ENCODE peak calls at places on chromosomes 12 and 14, in nine cellular contexts. Z is central memory CD8-positive, alpha-beta T cell; D is heart left ventricle; T is T-cell; I is CD8-positive, alpha-beta T cell; S is activated naive CD4-positive, alpha-beta T cell treated with anti-CD3 and anti-CD28 coated beads, Interleukin-2, amount 50 U/mL, for 72 hours; R is T-helper 17 cell; C is activated CD8-positive, alpha-beta memory T cell treated with anti-CD3 and anti-CD28 coated beads, Interleukin-2, amount 10 ng/mL, durations not matched to agents 7 days and 5 days; J is foreskin keratinocyte. U is an unnamed sample.

GRCh38 chr12:109192358-109192757 is 76.0 kb downstream of the ACACB start:
- ATAC-seq in Z (no peak), D (peak), T (no peak), I (no peak), S (no peak), R (no peak), C (no peak), J (peak), U (peak)

GRCh38 chr12:39612250-39612649 is 7.4 kb downstream of the ABCD2 start:
- ATAC-seq in Z (no peak), D (no peak), T (no peak), I (no peak), S (no peak), R (no peak), C (no peak), J (no peak), U (no peak)

GRCh38 chr14:75906680-75907280 is 75.0 kb downstream of the TGFB3 start:
- ATAC-seq in Z (no peak), D (peak), T (peak), I (peak), S (peak), R (peak), C (no peak), J (no peak), U (peak)

GRCh38 chr14:32255855-32256254 is 52.8 kb upstream of the RNU6-8 start:
- ATAC-seq in Z (no peak), D (no peak), T (no peak), I (no peak), S (no peak), R (no peak), C (no peak), J (no peak), U (no peak)

GRCh38 chr14:64488590-64489099 is 15.0 kb downstream of the ZBTB25 start:
- ATAC-seq in Z (no peak), D (no peak), T (no peak), I (no peak), S (no peak), R (no peak), C (no peak), J (no peak), U (no peak)

GRCh38 chr14:50741571-50741970 is 73.5 kb upstream of the SAV1 start:
- ATAC-seq in Z (no peak), D (no peak), T (no peak), I (no peak), S (no peak), R (no peak), C (peak), J (peak), U (peak)

GRCh38 chr12:112353389-112353788 is 28.8 kb downstream of the HECTD4 start:
- ATAC-seq in Z (no peak), D (no peak), T (no peak), I (no peak), S (no peak), R (no peak), C (no peak), J (peak), U (no peak)

GRCh38 chr12:93127582-93128331 is 198.7 kb upstream of the EEA1 start:
- ATAC-seq in Z (no peak), D (peak), T (no peak), I (no peak), S (no peak), R (no peak), C (no peak), J (peak), U (peak)

GRCh38 chr12:90514325-90514724 is 440.7 kb downstream of the CCER1 start:
- ATAC-seq in Z (no peak), D (no peak), T (no peak), I (no peak), S (no peak), R (no peak), C (no peak), J (no peak), U (no peak)

GRCh38 chr14:68607081-68607851 is 185.6 kb downstream of the ZFP36L1 start:
- ATAC-seq in Z (no peak), D (no peak), T (peak), I (no peak), S (no peak), R (no peak), C (no peak), J (no peak), U (no peak)

GRCh38 chr14:80212025-80212402 is 710 bp upstream of the DIO2 start:
- ATAC-seq in Z (no peak), D (peak), T (no peak), I (no peak), S (no peak), R (no peak), C (no peak), J (no peak), U (peak)

GRCh38 chr14:98507269-98507668 is 764.7 kb downstream of the BCL11B start:
- ATAC-seq in Z (no peak), D (no peak), T (no peak), I (no peak), S (no peak), R (no peak), C (no peak), J (peak), U (no peak)

GRCh38 chr12:76891609-76892008 is 12.8 kb upstream of the CSRP2 start:
- ATAC-seq in Z (no peak), D (no peak), T (no peak), I (no peak), S (no peak), R (no peak), C (no peak), J (no peak), U (no peak)

GRCh38 chr12:116525418-116526001 is 33.7 kb upstream of the MAP1LC3B2 start:
- ATAC-seq in Z (no peak), D (peak), T (no peak), I (no peak), S (no peak), R (no peak), C (no peak), J (peak), U (peak)

GRCh38 chr12:89436062-89436461 is 83.8 kb upstream of the DUSP6 start:
- ATAC-seq in Z (no peak), D (no peak), T (no peak), I (no peak), S (no peak), R (no peak), C (no peak), J (no peak), U (no peak)

GRCh38 chr14:58078068-58078467 is 73.9 kb downstream of the ARMH4 start:
- ATAC-seq in Z (no peak), D (peak), T (no peak), I (no peak), S (no peak), R (no peak), C (no peak), J (peak), U (peak)

GRCh38 chr12:2307550-2307949 is 254.8 kb downstream of the CACNA1C start:
- ATAC-seq in Z (no peak), D (no peak), T (no peak), I (no peak), S (no peak), R (no peak), C (no peak), J (no peak), U (no peak)

GRCh38 chr12:56486694-56487093 is 1.3 kb downstream of the GLS2 start:
- ATAC-seq in Z (no peak), D (no peak), T (no peak), I (no peak), S (no peak), R (no peak), C (no peak), J (no peak), U (no peak)

GRCh38 chr12:7101694-7102131 is 7.3 kb downstream of the C1RL start:
- ATAC-seq in Z (no peak), D (peak), T (no peak), I (no peak), S (no peak), R (no peak), C (no peak), J (no peak), U (no peak)

GRCh38 chr12:80411787-80412186 is 32.2 kb upstream of the PTPRQ start:
- ATAC-seq in Z (no peak), D (no peak), T (no peak), I (no peak), S (no peak), R (no peak), C (no peak), J (no peak), U (no peak)

GRCh38 chr12:104243971-104244370 is 28.4 kb downstream of the TXNRD1 start:
- ATAC-seq in Z (no peak), D (no peak), T (no peak), I (no peak), S (no peak), R (no peak), C (no peak), J (peak), U (no peak)

GRCh38 chr12:20549115-20549719 is 145.9 kb upstream of the SLCO1C1 start:
- ATAC-seq in Z (no peak), D (peak), T (no peak), I (no peak), S (no peak), R (no peak), C (no peak), J (no peak), U (peak)

GRCh38 chr14:104009297-104009696 is 67.0 kb upstream of the RD3L start:
- ATAC-seq in Z (no peak), D (no peak), T (no peak), I (no peak), S (no peak), R (no peak), C (no peak), J (no peak), U (no peak)

GRCh38 chr12:12555656-12556055 is 7.0 kb downstream of the DUSP16 start:
- ATAC-seq in Z (no peak), D (no peak), T (no peak), I (no peak), S (no peak), R (no peak), C (no peak), J (no peak), U (no peak)

GRCh38 chr12:133073836-133074235 is 6.9 kb upstream of the ZNF140 start:
- ATAC-seq in Z (no peak), D (no peak), T (no peak), I (no peak), S (no peak), R (no peak), C (no peak), J (no peak), U (no peak)

GRCh38 chr14:105617201-105617777 is 90.9 kb downstream of the TMEM121 start:
- ATAC-seq in Z (no peak), D (peak), T (no peak), I (no peak), S (no peak), R (no peak), C (peak), J (peak), U (no peak)

GRCh38 chr14:21527320-21527679 is 1.2 kb upstream of the SALL2 start:
- ATAC-seq in Z (no peak), D (no peak), T (no peak), I (no peak), S (no peak), R (no peak), C (no peak), J (no peak), U (no peak)

GRCh38 chr14:68401320-68401719 is 391.5 kb downstream of the ZFP36L1 start:
- ATAC-seq in Z (no peak), D (no peak), T (no peak), I (no peak), S (no peak), R (no peak), C (no peak), J (no peak), U (no peak)

GRCh38 chr14:100683578-100683977 is 43.1 kb upstream of the DLK1 start:
- ATAC-seq in Z (no peak), D (no peak), T (no peak), I (no peak), S (no peak), R (no peak), C (no peak), J (no peak), U (no peak)

GRCh38 chr12:5565933-5566632 is 134.2 kb downstream of the NTF3 start:
- ATAC-seq in Z (no peak), D (peak), T (no peak), I (no peak), S (no peak), R (no peak), C (no peak), J (no peak), U (no peak)

GRCh38 chr12:98213556-98213955 is 301.8 kb upstream of the TMPO start:
- ATAC-seq in Z (no peak), D (no peak), T (no peak), I (no peak), S (no peak), R (no peak), C (no peak), J (no peak), U (no peak)

GRCh38 chr12:91566328-91567099 is 383.9 kb upstream of the DCN start:
- ATAC-seq in Z (no peak), D (no peak), T (no peak), I (no peak), S (no peak), R (no peak), C (no peak), J (no peak), U (no peak)

U was measured in SK-N-SH treated with all-trans-retinoic acid at 6 μM for 48 hours.